ENCODE peak calls at places on chromosomes 6 and 20, in ten cellular contexts. W is HFFc6, K is transverse colon, B is WERI-Rb-1, I is retinal pigment epithelial cell, X is neural crest cell, G is AG04449, M is heart left ventricle, T is spleen, Q is mammary epithelial cell. D is an unnamed sample.

GRCh38 chr6:95794749-95795148 is 217.4 kb downstream of the MANEA start:
- DNase-seq in W (no peak), K (no peak), B (no peak), I (no peak), X (no peak), G (no peak), M (no peak), T (no peak), Q (no peak), D (no peak)

GRCh38 chr6:154123131-154123530 is 84.1 kb downstream of the OPRM1 start:
- DNase-seq in W (no peak), K (no peak), B (no peak), I (no peak), X (no peak), G (no peak), M (no peak), T (no peak), Q (no peak), D (no peak)

GRCh38 chr6:155782320-155782730 is 326.7 kb upstream of the NOX3 start:
- DNase-seq in W (peak; percentile 94), K (peak; percentile 20), B (no peak), I (peak; percentile 96), X (no peak), G (peak; percentile 89), M (no peak), T (no peak), Q (peak; percentile 97), D (no peak)

GRCh38 chr6:110687326-110687725 is 127.9 kb downstream of the CDK19 start:
- DNase-seq in W (no peak), K (no peak), B (no peak), I (no peak), X (no peak), G (no peak), M (no peak), T (no peak), Q (no peak), D (no peak)

GRCh38 chr20:63290677-63291472 is 2.1 kb upstream of the COL20A1 start:
- DNase-seq in W (peak; percentile 16), K (peak; percentile 41), B (peak; percentile 75), I (no peak), X (peak; percentile 74), G (no peak), M (no peak), T (no peak), Q (peak; percentile 31), D (no peak)

GRCh38 chr6:2542858-2543218 is 207.9 kb downstream of the MYLK4 start:
- DNase-seq in W (peak; percentile 2), K (peak; percentile 13), B (no peak), I (peak; percentile 48), X (no peak), G (no peak), M (no peak), T (no peak), Q (peak; percentile 94), D (no peak)

GRCh38 chr6:35993150-35993549 is 31.3 kb downstream of the SLC26A8 start:
- DNase-seq in W (no peak), K (no peak), B (no peak), I (no peak), X (no peak), G (no peak), M (no peak), T (no peak), Q (no peak), D (no peak)

GRCh38 chr6:52399511-52400315 is 20.4 kb upstream of the EFHC1 start:
- DNase-seq in W (peak; percentile 49), K (peak; percentile 42), B (peak; percentile 58), I (no peak), X (peak; percentile 24), G (no peak), M (no peak), T (no peak), Q (peak; percentile 60), D (no peak)

GRCh38 chr6:36245572-36246031 is 24.3 kb upstream of the PNPLA1 start:
- DNase-seq in W (no peak), K (peak; percentile 72), B (no peak), I (no peak), X (no peak), G (no peak), M (no peak), T (no peak), Q (no peak), D (no peak)

GRCh38 chr6:30820196-30820595 is 64.1 kb upstream of the DDR1 start:
- DNase-seq in W (peak; percentile 74), K (peak; percentile 76), B (no peak), I (no peak), X (no peak), G (no peak), M (peak; percentile 75), T (no peak), Q (peak; percentile 86), D (no peak)

DNA sequence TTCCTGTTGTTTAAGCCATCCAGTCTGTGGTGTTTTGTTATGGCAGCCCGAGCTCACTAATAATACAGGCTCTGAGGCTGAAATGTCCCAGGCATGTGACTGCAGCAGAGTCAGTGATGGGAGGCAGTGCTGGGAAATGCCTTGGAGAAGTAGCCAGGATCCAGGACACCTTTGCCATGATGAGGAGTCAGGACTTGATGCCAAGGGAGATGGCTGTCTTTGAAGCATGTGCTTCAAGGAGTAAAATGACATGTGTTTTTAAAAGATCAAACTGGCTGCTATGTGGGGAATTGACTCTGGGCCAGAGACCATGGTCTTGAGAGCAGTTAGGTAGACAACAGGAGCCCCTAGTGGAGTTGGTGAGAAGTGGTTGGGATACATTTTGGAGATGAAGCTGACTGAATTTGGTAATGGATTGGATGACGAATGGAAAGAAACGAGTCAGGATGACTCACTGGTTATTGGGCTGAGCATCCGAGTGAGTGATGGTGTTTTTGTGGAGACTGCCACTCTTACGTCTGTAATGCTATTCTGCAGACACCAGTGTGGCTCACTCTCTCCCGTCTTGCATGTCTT is 322.2 kb downstream of the PLCB1 start:
- DNase-seq in W (peak; percentile 96), K (no peak), B (no peak), I (no peak), X (no peak), G (peak; percentile 72), M (no peak), T (no peak), Q (peak; percentile 43), D (no peak)
- TF ChIP-seq CTCF in W (peak; percentile 85), K (no peak), B (peak; percentile 54), I (peak; percentile 41), X (peak; percentile 29), G (peak; percentile 49), M (peak; percentile 25), T (no peak), Q (peak; percentile 34), D (no peak)

DNA sequence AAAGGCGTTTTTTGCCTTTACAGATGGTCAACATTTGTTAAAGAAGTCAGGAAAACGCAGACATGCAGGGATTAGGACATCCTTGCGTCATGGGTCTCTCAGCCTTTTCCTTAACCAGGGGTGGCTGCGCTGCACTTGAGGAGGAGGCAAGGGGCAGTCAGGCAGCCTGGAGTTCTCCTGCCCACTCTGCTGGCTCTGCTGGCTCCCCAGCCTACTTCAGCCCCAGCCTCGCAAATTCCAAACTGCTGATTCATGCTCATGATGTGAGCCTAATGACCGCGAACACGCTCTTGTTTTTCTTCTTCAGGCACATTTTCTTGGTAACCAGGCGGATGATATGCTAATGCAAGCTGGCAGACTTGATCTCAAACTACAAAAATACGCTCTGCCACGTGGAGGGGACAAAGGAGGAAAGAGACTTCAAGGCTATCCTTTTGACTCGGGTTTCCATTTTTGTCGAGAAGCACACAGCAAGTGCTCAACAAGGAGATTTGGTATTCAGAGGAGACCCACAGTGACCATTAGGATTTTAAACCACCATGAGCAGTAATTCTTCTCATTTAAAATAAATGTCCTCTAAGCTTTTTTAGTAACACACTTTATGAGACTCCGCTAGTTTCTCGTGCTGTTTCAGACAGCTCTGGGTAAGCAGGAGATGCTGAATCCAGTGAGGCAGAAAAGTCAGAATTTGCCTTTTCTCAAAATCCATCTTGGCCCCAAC is 290.2 kb upstream of the STXBP5 start:
- DNase-seq in W (peak; percentile 99), K (peak; percentile 26), B (no peak), I (peak; percentile 99), X (peak; percentile 31), G (peak; percentile 97), M (peak; percentile 82), T (peak; percentile 80), Q (peak; percentile 92), D (no peak)
- TF ChIP-seq CTCF in W (peak; percentile 17), K (no peak), B (no peak), I (no peak), X (no peak), G (peak; percentile 1), M (no peak), T (no peak), Q (no peak), D (no peak)

GRCh38 chr6:56620229-56620868 is 22.3 kb downstream of the DST start:
- DNase-seq in W (no peak), K (no peak), B (no peak), I (no peak), X (no peak), G (no peak), M (no peak), T (no peak), Q (no peak), D (no peak)

GRCh38 chr6:56616967-56617366 is 25.7 kb downstream of the DST start:
- DNase-seq in W (no peak), K (no peak), B (peak; percentile 78), I (peak; percentile 26), X (no peak), G (no peak), M (no peak), T (no peak), Q (no peak), D (no peak)

GRCh38 chr6:56613247-56613851 is 29.3 kb downstream of the DST start:
- DNase-seq in W (no peak), K (no peak), B (no peak), I (no peak), X (no peak), G (no peak), M (no peak), T (no peak), Q (no peak), D (no peak)

DNA sequence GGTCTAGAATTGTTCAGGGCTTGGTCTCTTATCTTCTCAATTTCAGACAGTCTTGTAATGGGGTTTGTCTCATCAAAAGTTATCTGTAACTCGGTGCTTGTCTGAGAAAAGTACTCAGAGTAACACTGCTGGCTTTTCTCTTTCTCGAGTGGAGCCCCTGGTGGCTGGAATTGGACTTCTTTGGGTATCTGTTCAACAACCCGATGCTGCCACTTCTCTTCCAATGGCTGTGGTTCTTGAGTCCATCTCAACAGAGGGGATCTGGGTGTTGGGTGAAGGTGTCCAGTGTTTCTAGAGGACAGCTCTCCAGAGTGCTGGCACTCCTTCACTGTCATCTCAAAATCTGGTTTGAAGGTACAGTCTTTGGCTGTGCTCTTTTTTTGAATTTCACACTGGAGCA is 24.6 kb downstream of the DST start:
- DNase-seq in W (no peak), K (no peak), B (no peak), I (no peak), X (no peak), G (no peak), M (no peak), T (no peak), Q (no peak), D (no peak)
- TF ChIP-seq CTCF in W (peak; percentile 65), K (no peak), B (peak; percentile 8), I (no peak), X (peak; percentile 21), G (no peak), M (no peak), T (no peak), Q (peak; percentile 32), D (no peak)

DNA sequence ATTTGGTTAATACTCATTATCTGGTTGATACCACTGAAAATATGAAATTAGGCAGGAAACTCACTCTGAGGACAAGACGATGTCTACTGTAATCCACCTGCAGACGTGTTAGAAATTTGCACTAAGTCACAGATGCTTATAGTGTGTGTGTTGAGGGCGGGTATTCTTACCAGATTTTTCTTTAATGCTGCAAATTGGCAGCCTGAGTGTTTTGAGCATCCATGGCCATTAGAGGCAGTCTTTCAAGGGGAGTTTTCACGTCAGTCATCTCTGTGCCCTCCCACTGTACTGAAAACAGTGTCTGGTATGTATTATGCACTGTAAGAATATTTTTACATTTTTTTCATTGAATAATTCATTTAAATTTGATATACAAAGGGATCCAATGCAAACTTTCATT is 266.5 kb upstream of the QKI start:
- DNase-seq in W (no peak), K (no peak), B (no peak), I (no peak), X (no peak), G (no peak), M (no peak), T (no peak), Q (no peak), D (no peak)
- TF ChIP-seq CTCF in W (no peak), K (no peak), B (peak; percentile 8), I (peak; percentile 62), X (peak; percentile 25), G (no peak), M (no peak), T (no peak), Q (no peak), D (no peak)